ENCODE peak calls at places on chromosome 6, in six cellular contexts. K, Q, Y, H, G and O are unnamed samples.

GRCh38 chr6:129284225-129284624 is 401.3 kb downstream of the LAMA2 start:
- DNase-seq in Y (no peak), G (no peak), Q (no peak), K (peak), H (no peak), O (no peak)

GRCh38 chr6:162722633-162723032 is 4.9 kb downstream of the PRKN start:
- DNase-seq in H (no peak), G (no peak), Q (no peak), Y (no peak), K (no peak), O (no peak)

GRCh38 chr6:133358598-133358997 is 117.4 kb downstream of the EYA4 start:
- DNase-seq in K (no peak), G (no peak), Y (no peak), H (no peak), Q (no peak), O (no peak)

GRCh38 chr6:24495516-24495847 is 713 bp downstream of the ALDH5A1 start:
- DNase-seq in G (peak), K (peak), Q (peak), Y (peak), H (peak), O (peak)

GRCh38 chr6:169371344-169372144 is 117.9 kb upstream of the THBS2 start:
- DNase-seq in Y (no peak), K (no peak), Q (no peak), H (no peak), G (no peak), O (no peak)

GRCh38 chr6:153108320-153108719 is 22.8 kb downstream of the RGS17 start:
- DNase-seq in K (no peak), Q (no peak), H (no peak), G (no peak), Y (no peak), O (no peak)

GRCh38 chr6:71197267-71197666 is 91.3 kb upstream of the OGFRL1 start:
- DNase-seq in Q (no peak), G (no peak), K (no peak), H (no peak), Y (no peak), O (no peak)

GRCh38 chr6:13026557-13026956 is 301.8 kb downstream of the TBC1D7 start:
- DNase-seq in Q (no peak), G (no peak), H (no peak), Y (no peak), K (no peak), O (peak)

GRCh38 chr6:81451787-81452186 is 300.7 kb downstream of the TENT5A start:
- DNase-seq in K (peak), G (peak), H (no peak), Q (no peak), Y (no peak), O (no peak)

GRCh38 chr6:155013457-155013876 is 18.4 kb downstream of the TIAM2 start:
- DNase-seq in G (no peak), K (no peak), Q (no peak), Y (no peak), H (no peak), O (no peak)

GRCh38 chr6:25171301-25171700 is 107.9 kb upstream of the CARMIL1 start:
- DNase-seq in K (no peak), Y (no peak), H (no peak), Q (no peak), G (no peak), O (no peak)

GRCh38 chr6:30206799-30207618 is 6.2 kb downstream of the TRIM26 start:
- DNase-seq in Y (peak), H (peak), Q (peak), K (no peak), G (peak), O (no peak)

GRCh38 chr6:105909084-105909483 is 177.1 kb upstream of the PRDM1 start:
- DNase-seq in Y (no peak), H (no peak), Q (no peak), G (no peak), K (no peak), O (no peak)

DNA sequence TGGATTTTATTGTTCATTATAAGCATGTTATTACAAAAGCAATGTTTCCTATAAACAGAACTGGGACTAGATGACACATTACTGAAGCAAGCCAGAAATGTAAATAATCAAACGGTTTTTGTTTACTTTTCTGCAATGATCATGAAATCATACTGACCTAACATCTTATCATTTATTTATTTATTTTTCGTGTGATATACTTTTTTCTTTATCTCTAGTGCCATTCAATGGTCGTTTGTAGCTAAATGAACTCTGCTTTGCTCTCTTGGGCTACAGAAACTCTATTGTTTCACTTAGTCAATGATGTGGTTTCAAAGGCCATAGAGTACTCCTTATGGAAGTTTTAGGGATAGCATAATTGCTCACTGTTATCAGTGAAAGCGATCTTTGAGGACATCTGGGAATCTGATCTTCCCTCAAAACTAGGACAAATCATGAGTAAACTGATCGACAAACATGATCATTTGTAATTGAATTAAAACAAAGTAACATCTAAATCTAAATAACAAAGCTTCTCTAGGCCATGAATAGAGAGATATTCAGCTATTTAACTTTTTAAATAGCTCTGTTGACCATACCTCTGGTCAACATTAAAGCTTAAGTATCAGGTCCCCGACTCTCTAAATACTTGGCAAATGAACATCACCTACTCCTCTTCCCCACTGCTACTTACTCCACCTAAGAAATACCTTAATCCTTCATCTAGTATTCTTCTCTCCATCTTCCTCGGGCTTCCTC is 933.4 kb downstream of the TFAP2A start:
- DNase-seq in Y (no peak), G (no peak), Q (no peak), K (no peak), H (no peak), O (no peak)
- H3K27ac ChIP-seq in Y (no peak), G (no peak), Q (no peak), K (no peak), H (no peak), O (no peak)

GRCh38 chr6:16282370-16282769 is 44.0 kb downstream of the GMPR start:
- DNase-seq in G (no peak), Q (no peak), H (no peak), Y (no peak), K (no peak), O (no peak)

GRCh38 chr6:16288163-16288562 is 49.8 kb downstream of the GMPR start:
- DNase-seq in Q (no peak), K (no peak), G (no peak), Y (no peak), H (no peak), O (no peak)

GRCh38 chr6:16285467-16286150 is 47.2 kb downstream of the GMPR start:
- DNase-seq in Y (no peak), G (no peak), K (no peak), Q (peak), H (no peak), O (no peak)

GRCh38 chr6:16286151-16286522 is 47.8 kb downstream of the GMPR start:
- DNase-seq in Q (peak), Y (no peak), G (no peak), H (no peak), K (peak), O (no peak)

DNA sequence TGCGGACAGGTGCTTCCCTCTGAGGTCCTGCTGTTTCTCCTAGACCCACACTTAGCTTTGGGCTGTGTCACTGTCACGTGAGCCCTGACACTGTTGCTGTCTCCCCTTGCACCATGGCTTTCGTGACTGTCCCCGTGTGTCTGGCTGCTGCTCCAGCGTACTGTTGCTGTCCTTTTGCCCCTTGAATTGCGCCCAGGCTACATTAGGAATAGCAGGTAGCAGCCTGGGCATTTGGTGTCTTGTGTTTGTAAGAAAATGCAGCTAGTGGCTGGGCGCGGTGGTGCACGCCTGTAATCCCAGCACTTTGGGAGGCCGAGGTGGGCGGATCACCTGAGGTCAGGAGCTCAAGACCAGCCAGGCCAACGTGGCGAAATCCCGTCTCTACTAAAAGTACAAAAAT is 46.1 kb downstream of the GMPR start:
- DNase-seq in H (no peak), Y (no peak), K (no peak), Q (no peak), G (no peak), O (no peak)
- TF ChIP-seq POLR2A in H (no peak), Y (no peak), K (no peak), Q (no peak), G (no peak), O (no peak)

GRCh38 chr6:90103056-90103793 is 193.4 kb downstream of the BACH2 start:
- DNase-seq in H (no peak), K (no peak), Y (no peak), G (no peak), Q (no peak), O (peak)
- H3K27ac ChIP-seq in H (no peak), K (no peak), Y (no peak), G (no peak), Q (no peak), O (no peak)

GRCh38 chr6:7003041-7003440 is 104.7 kb upstream of the RREB1 start:
- DNase-seq in H (no peak), G (no peak), K (no peak), Y (no peak), Q (no peak), O (no peak)
- TF ChIP-seq POLR2A in H (no peak), G (no peak), K (no peak), Y (no peak), Q (no peak), O (no peak)

DNA sequence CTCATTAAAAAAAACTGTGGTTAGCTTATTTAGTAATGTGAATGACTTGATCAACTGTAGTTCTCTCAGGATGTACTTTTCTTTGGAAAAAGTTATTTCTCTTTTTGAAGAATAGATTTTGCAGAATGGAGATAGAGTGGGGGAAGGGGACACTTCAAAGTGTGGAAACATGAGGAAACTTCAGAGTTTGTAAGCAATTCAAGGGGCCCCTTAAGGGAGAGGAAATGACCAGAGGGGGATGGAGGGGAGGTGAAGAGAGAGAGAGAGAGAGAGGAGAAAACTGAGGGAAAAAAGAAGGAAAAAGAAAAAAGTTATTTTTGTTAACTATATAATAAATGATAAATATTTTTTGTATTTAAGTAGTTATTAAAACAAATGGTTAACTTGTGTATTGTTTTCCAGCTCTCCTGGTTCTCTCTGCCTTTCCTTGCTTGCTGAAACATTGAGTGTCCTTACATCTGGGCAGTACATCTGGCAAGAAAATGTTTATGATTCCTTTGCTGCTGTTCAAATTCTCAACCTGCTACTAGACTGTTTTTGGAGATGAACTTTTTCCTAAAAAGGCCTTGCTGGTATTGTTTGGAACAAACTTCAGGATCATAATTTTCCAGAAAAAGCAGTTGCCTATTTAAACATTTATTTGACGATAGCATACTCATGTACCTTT is 497.5 kb upstream of the CITED2 start:
- DNase-seq in G (no peak), Y (no peak), Q (no peak), K (no peak), H (no peak), O (no peak)
- H3K27ac ChIP-seq in G (no peak), Y (no peak), Q (peak), K (no peak), H (peak), O (no peak)

GRCh38 chr6:166579234-166579575 is 7.3 kb downstream of the RAMACL start:
- DNase-seq in H (no peak), G (no peak), Q (no peak), Y (no peak), K (no peak), O (no peak)

GRCh38 chr6:166578536-166579233 is 7.8 kb downstream of the RAMACL start:
- DNase-seq in H (no peak), Q (no peak), K (no peak), Y (no peak), G (no peak), O (no peak)

GRCh38 chr6:166573456-166574216 is 12.8 kb downstream of the RAMACL start:
- DNase-seq in H (no peak), Q (no peak), Y (no peak), G (no peak), K (no peak), O (no peak)

GRCh38 chr6:166572370-166573261 is 13.9 kb downstream of the RAMACL start:
- DNase-seq in K (no peak), G (no peak), Y (no peak), Q (no peak), H (no peak), O (no peak)

DNA sequence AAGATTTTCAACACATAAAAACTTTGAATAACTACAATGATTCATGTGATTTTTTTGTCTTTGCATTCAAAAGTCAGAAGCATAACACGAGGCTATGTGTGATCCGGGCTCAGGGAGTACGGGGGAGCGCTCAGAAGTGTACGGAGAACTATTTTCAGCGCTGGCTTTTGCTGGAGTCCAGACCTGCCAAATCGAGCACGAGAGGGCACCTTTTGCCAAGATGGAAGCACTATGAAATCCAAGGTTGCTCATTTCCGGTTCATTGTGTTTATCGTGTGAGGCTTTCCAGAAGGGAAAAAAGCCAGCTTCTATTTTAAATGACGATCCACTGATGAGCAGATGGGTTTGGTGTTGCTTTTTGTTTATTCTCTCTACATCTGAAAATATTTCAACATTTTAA is 11.3 kb downstream of the RAMACL start:
- DNase-seq in K (peak), Q (peak), Y (peak), H (no peak), G (no peak), O (no peak)
- TF ChIP-seq POLR2A in K (no peak), Q (no peak), Y (no peak), H (no peak), G (no peak), O (no peak)

GRCh38 chr6:37516076-37516919 is 16.6 kb upstream of the CCDC167 start:
- DNase-seq in G (peak), Q (no peak), Y (no peak), K (peak), H (peak), O (peak)
- H3K27ac ChIP-seq in G (peak), Q (no peak), Y (no peak), K (no peak), H (peak), O (no peak)

GRCh38 chr6:35730745-35731413 is 6.0 kb upstream of the ARMC12 start:
- DNase-seq in Q (no peak), H (no peak), Y (no peak), G (no peak), K (no peak), O (no peak)

GRCh38 chr6:35733633-35734032 is 3.2 kb upstream of the ARMC12 start:
- DNase-seq in G (no peak), K (no peak), Y (no peak), Q (no peak), H (no peak), O (peak)

GRCh38 chr6:35731414-35731735 is 5.5 kb upstream of the ARMC12 start:
- DNase-seq in H (peak), Y (peak), K (peak), Q (peak), G (peak), O (peak)

GRCh38 chr6:35729722-35730121 is 7.1 kb upstream of the ARMC12 start:
- DNase-seq in K (no peak), G (no peak), Q (no peak), Y (no peak), H (peak), O (no peak)

DNA sequence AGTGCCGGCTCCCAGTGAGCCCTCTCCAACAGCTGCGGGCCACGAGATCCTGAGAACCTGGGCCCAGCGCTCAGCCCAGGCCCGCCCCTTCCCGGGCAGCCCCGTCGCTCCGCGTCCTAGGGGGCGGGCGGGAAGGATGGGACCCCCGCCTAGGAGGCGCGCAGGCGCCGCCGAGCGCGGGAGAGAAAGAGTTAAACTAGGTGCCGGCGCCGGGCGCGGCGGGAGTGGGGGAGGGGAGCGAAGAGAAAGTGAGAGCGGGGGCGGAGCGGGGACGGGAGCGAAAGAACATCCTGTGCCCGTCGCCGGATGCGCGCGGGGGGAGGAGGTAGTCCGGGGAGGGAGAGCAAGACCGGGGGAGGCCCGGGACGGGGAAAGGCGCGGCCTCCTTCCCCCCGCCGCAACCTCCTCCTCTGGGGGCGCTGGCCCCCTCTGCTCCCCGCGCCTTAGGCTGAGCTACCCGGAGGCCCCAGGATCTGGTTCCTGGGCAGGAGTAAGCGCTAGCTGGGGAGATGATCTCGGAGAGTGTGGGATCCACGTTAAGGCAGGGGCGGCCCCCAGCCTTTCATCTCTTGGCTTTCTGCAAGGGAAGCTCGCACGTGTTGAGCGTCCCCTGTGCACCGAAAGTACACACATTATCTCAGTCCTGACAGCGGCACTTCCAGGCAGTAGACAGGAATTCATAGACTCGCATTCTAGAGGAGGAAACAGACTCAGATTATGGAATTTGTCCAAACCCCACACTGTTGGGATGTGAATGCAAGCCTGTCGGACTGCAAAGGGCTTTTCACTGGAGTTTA is 4.9 kb upstream of the ARMC12 start:
- DNase-seq in H (peak), K (peak), Y (peak), Q (peak), G (peak), O (peak)
- TF ChIP-seq POLR2A in H (peak), K (no peak), Y (peak), Q (peak), G (no peak), O (peak)

GRCh38 chr6:33837971-33838665 is 34.3 kb upstream of the MLN start:
- DNase-seq in G (peak), Q (peak), Y (peak), H (no peak), K (peak), O (no peak)
- H3K27ac ChIP-seq in G (peak), Q (peak), Y (no peak), H (no peak), K (no peak), O (no peak)

DNA sequence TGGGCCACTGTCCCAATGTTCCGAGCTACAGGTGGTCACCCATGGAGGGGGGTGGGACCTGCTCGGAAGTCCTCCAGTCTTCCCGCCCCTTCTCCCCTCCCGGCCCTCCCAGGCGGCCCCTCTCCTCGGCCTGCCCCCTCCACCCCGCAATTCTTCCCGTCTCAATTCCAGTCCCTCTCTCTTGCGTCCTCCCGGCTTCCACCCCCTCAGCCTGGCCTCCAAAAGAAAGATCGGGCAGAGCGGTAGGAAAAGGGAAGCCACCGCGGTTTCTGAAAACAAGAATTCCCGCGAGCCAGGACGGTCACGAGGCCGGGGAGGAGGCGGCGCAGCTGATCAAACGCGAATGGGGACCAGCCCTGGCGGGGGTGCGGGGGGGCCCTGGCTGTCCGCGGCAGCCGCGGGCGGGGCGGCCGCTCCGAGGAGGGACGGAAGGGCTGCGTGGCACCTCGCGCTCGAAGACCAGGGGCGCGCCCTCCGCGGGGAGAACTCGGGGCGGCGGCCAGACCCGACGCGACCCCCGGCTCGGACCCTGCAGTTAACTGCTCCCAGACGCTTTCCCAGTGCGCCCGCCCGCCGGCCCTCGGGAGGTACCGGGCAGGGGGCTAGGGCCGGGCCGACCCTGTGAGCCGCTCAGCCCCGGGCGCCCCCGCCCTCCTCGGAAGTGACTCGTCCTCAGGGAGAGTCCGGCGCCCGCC is 1.0 kb downstream of the PXDC1 start:
- DNase-seq in K (peak), Q (peak), G (peak), H (peak), Y (peak), O (peak)
- TF ChIP-seq POLR2A in K (peak), Q (peak), G (peak), H (peak), Y (peak), O (peak)